ENCODE peak calls at places on chromosome 3, in seven cellular contexts. M is esophagus squamous epithelium; F is heart left ventricle; I is heart right ventricle; W is CD8-positive, alpha-beta T cell; Z is body of pancreas; N is uterus. B is an unnamed sample.

GRCh38 chr3:22982981-22983582 is 220.0 kb upstream of the UBE2E2 start:
- DNase-seq in M (no peak), F (no peak), I (no peak), W (no peak), Z (no peak), N (no peak), B (no peak)

GRCh38 chr3:14440531-14441239 is 38.3 kb downstream of the SLC6A6 start:
- DNase-seq in M (no peak), F (no peak), I (no peak), W (no peak), Z (no peak), N (no peak), B (no peak)

GRCh38 chr3:149442845-149443544 is 31.5 kb upstream of the TM4SF4 start:
- DNase-seq in M (no peak), F (no peak), I (no peak), W (no peak), Z (no peak), N (no peak), B (no peak)

GRCh38 chr3:194058189-194058571 is 77.8 kb upstream of the HES1 start:
- DNase-seq in M (no peak), F (peak; percentile 71), I (peak; percentile 64), W (no peak), Z (peak; percentile 68), N (peak; percentile 38), B (no peak)

GRCh38 chr3:70716832-70717231 is 404.4 kb upstream of the MDFIC2 start:
- DNase-seq in M (no peak), F (peak; percentile 33), I (peak; percentile 32), W (no peak), Z (peak; percentile 14), N (peak; percentile 15), B (no peak)

GRCh38 chr3:172701758-172702157 is 9.1 kb downstream of the NCEH1 start:
- DNase-seq in M (no peak), F (no peak), I (no peak), W (no peak), Z (no peak), N (no peak), B (no peak)

GRCh38 chr3:143849854-143850549 is 1.7 kb upstream of the SLC9A9 start:
- DNase-seq in M (no peak), F (no peak), I (no peak), W (no peak), Z (no peak), N (no peak), B (peak; percentile 73)

GRCh38 chr3:71066849-71067261 is 516.7 kb downstream of the FOXP1 start:
- DNase-seq in M (no peak), F (peak; percentile 26), I (no peak), W (no peak), Z (no peak), N (no peak), B (no peak)

GRCh38 chr3:128252083-128252482 is 98.8 kb downstream of the EEFSEC start:
- DNase-seq in M (no peak), F (no peak), I (no peak), W (no peak), Z (no peak), N (no peak), B (no peak)

GRCh38 chr3:17639257-17639656 is 103.2 kb downstream of the TBC1D5 start:
- DNase-seq in M (no peak), F (no peak), I (no peak), W (no peak), Z (no peak), N (no peak), B (peak; percentile 37)

GRCh38 chr3:44960387-44961026 is 15.5 kb downstream of the ZDHHC3 start:
- DNase-seq in M (no peak), F (no peak), I (no peak), W (no peak), Z (no peak), N (no peak), B (no peak)

GRCh38 chr3:17302774-17303173 is 418.0 kb downstream of the PLCL2 start:
- DNase-seq in M (no peak), F (peak; percentile 50), I (no peak), W (no peak), Z (no peak), N (no peak), B (no peak)

GRCh38 chr3:53242642-53243041 is 13.2 kb downstream of the TKT start:
- DNase-seq in M (no peak), F (no peak), I (no peak), W (no peak), Z (no peak), N (no peak), B (no peak)

GRCh38 chr3:99532246-99532645 is 106.1 kb upstream of the COL8A1 start:
- DNase-seq in M (no peak), F (no peak), I (peak; percentile 23), W (no peak), Z (peak; percentile 11), N (peak; percentile 18), B (peak; percentile 36)

GRCh38 chr3:183555541-183556081 is at the start of gene KLHL6:
- DNase-seq in M (no peak), F (peak; percentile 54), I (peak; percentile 58), W (peak; percentile 64), Z (no peak), N (no peak), B (no peak)

GRCh38 chr3:122957707-122958210 is 69.8 kb downstream of the SEMA5B start:
- DNase-seq in M (no peak), F (peak; percentile 82), I (peak; percentile 54), W (no peak), Z (no peak), N (peak; percentile 61), B (no peak)

GRCh38 chr3:143098032-143098764 is 21.4 kb upstream of the CHST2 start:
- DNase-seq in M (no peak), F (no peak), I (no peak), W (no peak), Z (no peak), N (no peak), B (no peak)

GRCh38 chr3:12648384-12648959 is 15.4 kb downstream of the RAF1 start:
- DNase-seq in M (no peak), F (no peak), I (no peak), W (no peak), Z (no peak), N (no peak), B (no peak)

GRCh38 chr3:12643010-12643380 is 20.9 kb downstream of the RAF1 start:
- DNase-seq in M (no peak), F (no peak), I (no peak), W (no peak), Z (no peak), N (no peak), B (no peak)

GRCh38 chr3:12643724-12644123 is 20.2 kb downstream of the RAF1 start:
- DNase-seq in M (no peak), F (no peak), I (no peak), W (no peak), Z (no peak), N (no peak), B (no peak)

DNA sequence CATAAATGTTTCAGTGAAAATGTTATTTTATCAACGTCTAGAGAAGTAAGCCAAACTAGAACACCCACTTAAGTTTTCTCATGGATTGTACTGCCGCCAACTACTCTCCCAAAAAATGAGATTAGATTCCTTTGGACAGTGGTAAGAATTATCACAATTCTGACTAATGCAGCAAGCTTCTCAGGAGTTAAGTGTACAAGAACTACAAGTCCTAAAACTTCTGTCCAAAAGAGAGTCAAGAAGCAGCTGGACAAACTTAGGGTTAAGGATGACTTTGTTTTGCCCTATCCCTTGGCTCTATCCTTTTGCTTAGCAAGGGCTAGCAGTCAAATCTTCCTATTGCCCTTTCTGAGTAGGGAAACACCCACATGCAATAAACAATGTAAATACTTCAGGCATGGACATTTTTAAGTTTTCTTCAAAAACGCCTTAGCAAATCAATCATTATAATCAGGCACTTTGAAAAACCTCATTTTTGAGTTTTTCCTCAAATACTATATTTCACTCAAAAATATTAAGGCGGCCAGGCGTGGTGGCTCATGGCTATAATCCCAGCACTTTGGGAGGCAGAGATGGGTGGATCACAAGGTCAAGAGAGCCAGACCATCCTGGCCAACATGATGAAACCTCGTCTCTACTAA is 19.5 kb downstream of the RAF1 start:
- DNase-seq in M (no peak), F (no peak), I (no peak), W (no peak), Z (no peak), N (no peak), B (no peak)
- H3K27ac ChIP-seq in M (no peak overlapping the region), F (peak overlapping the region; percentile 51), I (peak overlapping the region; percentile 54), W (no peak overlapping the region), Z (no peak overlapping the region), N (peak overlapping the region; percentile 68), B (peak overlapping the region; percentile 0)

GRCh38 chr3:21020043-21020442 is 731.0 kb downstream of the ZNF385D start:
- DNase-seq in M (no peak), F (no peak), I (peak; percentile 3), W (no peak), Z (no peak), N (no peak), B (no peak)

GRCh38 chr3:21013566-21013965 is 737.4 kb downstream of the ZNF385D start:
- DNase-seq in M (no peak), F (no peak), I (no peak), W (no peak), Z (no peak), N (no peak), B (no peak)

GRCh38 chr3:21020681-21021080 is 730.3 kb downstream of the ZNF385D start:
- DNase-seq in M (no peak), F (no peak), I (no peak), W (no peak), Z (no peak), N (no peak), B (no peak)

GRCh38 chr3:21017115-21017852 is 733.7 kb downstream of the ZNF385D start:
- DNase-seq in M (no peak), F (no peak), I (no peak), W (no peak), Z (no peak), N (no peak), B (no peak)
- TF ChIP-seq CTCF in M (no peak), F (no peak), I (peak; percentile 16), W (no peak), Z (no peak), N (no peak), B (peak; percentile 7)

GRCh38 chr3:156819842-156820686 is 6.1 kb upstream of the LEKR1 start:
- DNase-seq in M (no peak), F (no peak), I (no peak), W (no peak), Z (peak; percentile 23), N (no peak), B (no peak)
- H3K27ac ChIP-seq in M (no peak overlapping the region), F (no peak overlapping the region), I (no peak overlapping the region), W (no peak overlapping the region), Z (peak overlapping the region; percentile 22), N (no peak overlapping the region), B (no peak overlapping the region)

DNA sequence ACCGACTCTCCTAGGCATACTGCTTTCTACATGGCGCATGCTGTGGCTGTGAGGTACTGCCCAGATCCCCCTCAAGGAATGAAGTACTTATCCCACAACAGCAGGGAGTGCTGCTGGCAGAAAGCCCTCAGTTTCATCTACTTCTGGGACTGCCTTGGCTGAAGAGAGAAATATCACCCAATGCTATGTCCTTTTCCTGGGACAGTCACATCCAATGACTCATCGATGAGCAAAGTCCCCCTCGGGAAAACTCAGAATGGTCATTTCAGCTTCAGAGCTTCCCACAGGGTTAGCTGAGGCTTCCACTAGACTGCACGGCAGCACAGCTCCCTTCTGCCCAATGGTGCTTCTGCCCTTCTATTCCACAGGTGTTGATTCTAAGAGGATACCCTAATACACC is 3.6 kb upstream of the NMD3 start:
- DNase-seq in M (no peak), F (peak; percentile 42), I (peak; percentile 50), W (no peak), Z (no peak), N (no peak), B (no peak)
- TF ChIP-seq CTCF in M (no peak), F (no peak), I (no peak), W (no peak), Z (no peak), N (no peak), B (no peak)

GRCh38 chr3:133038089-133038730 is at the start of gene TMEM108:
- DNase-seq in M (no peak), F (peak; percentile 84), I (peak; percentile 73), W (no peak), Z (peak; percentile 75), N (peak; percentile 76), B (peak; percentile 30)
- H3K27ac ChIP-seq in M (peak within 1 kb of the TSS; percentile 49), F (no peak within 1 kb of the TSS), I (no peak within 1 kb of the TSS), W (no peak within 1 kb of the TSS), Z (no peak within 1 kb of the TSS), N (peak within 1 kb of the TSS; percentile 8), B (no peak within 1 kb of the TSS)